ENCODE peak calls at places on chromosomes 5 and 9, in nine cellular contexts. G is AG09309; I is IMR-90; N is activated CD8-positive, alpha-beta T cell treated with anti-CD3 and anti-CD28 coated beads for 36 hours; V is neural crest cell; K is adrenal gland; J is GM20000; W is HFFc6; Y is mesothelial cell of epicardium. T is an unnamed sample.

GRCh38 chr9:73437758-73438157 is 286.1 kb downstream of the ANXA1 start:
- DNase-seq in G (no peak), I (no peak), N (no peak), V (no peak), K (no peak), J (no peak), W (no peak), Y (no peak), T (peak)

GRCh38 chr5:74949976-74950375 is 83.8 kb upstream of the FAM169A start:
- DNase-seq in G (no peak), I (no peak), N (no peak), V (no peak), K (no peak), J (no peak), W (peak), Y (no peak), T (no peak)

GRCh38 chr5:73278693-73279092 is 105.7 kb downstream of the TMEM174 start:
- DNase-seq in G (no peak), I (no peak), N (no peak), V (no peak), K (no peak), J (no peak), W (no peak), Y (no peak), T (no peak)

GRCh38 chr5:73591102-73591695 is 25.7 kb downstream of the UTP15 start:
- DNase-seq in G (peak), I (peak), N (peak), V (peak), K (peak), J (peak), W (peak), Y (no peak), T (peak)

GRCh38 chr9:93942176-93942575 is 13.0 kb downstream of the BARX1 start:
- DNase-seq in G (no peak), I (no peak), N (no peak), V (no peak), K (no peak), J (no peak), W (no peak), Y (no peak), T (no peak)

GRCh38 chr9:77649109-77649812 is 1.1 kb upstream of the GNA14 start:
- DNase-seq in G (no peak), I (no peak), N (no peak), V (no peak), K (no peak), J (no peak), W (peak), Y (no peak), T (no peak)

GRCh38 chr5:174352681-174353080 is 307.2 kb downstream of the NSG2 start:
- DNase-seq in G (no peak), I (no peak), N (no peak), V (no peak), K (no peak), J (no peak), W (no peak), Y (no peak), T (no peak)

GRCh38 chr9:129197978-129198736 is 20.1 kb upstream of the IER5L start:
- DNase-seq in G (peak), I (peak), N (no peak), V (no peak), K (peak), J (no peak), W (peak), Y (no peak), T (no peak)

GRCh38 chr5:53948598-53948997 is 361.8 kb downstream of the ARL15 start:
- DNase-seq in G (no peak), I (no peak), N (no peak), V (no peak), K (no peak), J (no peak), W (no peak), Y (no peak), T (no peak)

GRCh38 chr9:137670391-137671195 is 51.8 kb downstream of the EHMT1 start:
- DNase-seq in G (no peak), I (no peak), N (no peak), V (peak), K (peak), J (no peak), W (no peak), Y (no peak), T (no peak)

GRCh38 chr5:141734501-141735231 is 52.6 kb upstream of the ARAP3 start:
- DNase-seq in G (peak), I (peak), N (peak), V (peak), K (peak), J (peak), W (peak), Y (peak), T (peak)

GRCh38 chr5:142065273-142065672 is 43.3 kb upstream of the NDFIP1 start:
- DNase-seq in G (no peak), I (peak), N (no peak), V (peak), K (no peak), J (no peak), W (peak), Y (no peak), T (no peak)

GRCh38 chr9:112348257-112348992 is 15.0 kb upstream of the PTBP3 start:
- DNase-seq in G (no peak), I (peak), N (peak), V (peak), K (peak), J (peak), W (peak), Y (no peak), T (peak)

GRCh38 chr5:68189171-68189570 is 26.4 kb upstream of the PIK3R1 start:
- DNase-seq in G (no peak), I (no peak), N (no peak), V (no peak), K (no peak), J (no peak), W (no peak), Y (no peak), T (no peak)

GRCh38 chr9:6758418-6759113 is 793 bp downstream of the KDM4C start:
- DNase-seq in G (no peak), I (peak), N (peak), V (peak), K (peak), J (peak), W (peak), Y (peak), T (peak)

GRCh38 chr9:136143215-136144001 is 24.7 kb upstream of the TMEM250 start:
- DNase-seq in G (no peak), I (peak), N (peak), V (no peak), K (no peak), J (no peak), W (no peak), Y (no peak), T (no peak)

GRCh38 chr5:172177232-172177631 is 10.8 kb downstream of the STK10 start:
- DNase-seq in G (no peak), I (no peak), N (no peak), V (no peak), K (no peak), J (no peak), W (no peak), Y (no peak), T (no peak)

GRCh38 chr5:9370256-9370655 is 175.6 kb downstream of the SEMA5A start:
- DNase-seq in G (no peak), I (peak), N (no peak), V (no peak), K (no peak), J (no peak), W (peak), Y (no peak), T (no peak)

GRCh38 chr9:131020388-131020787 is 11.4 kb downstream of the LAMC3 start:
- DNase-seq in G (peak), I (peak), N (no peak), V (no peak), K (no peak), J (no peak), W (peak), Y (no peak), T (no peak)

GRCh38 chr9:135144581-135145108 is 57.2 kb downstream of the OLFM1 start:
- DNase-seq in G (no peak), I (no peak), N (no peak), V (no peak), K (no peak), J (no peak), W (no peak), Y (no peak), T (no peak)

GRCh38 chr5:112419596-112420110 is 576 bp upstream of the EPB41L4A start:
- DNase-seq in G (no peak), I (no peak), N (peak), V (peak), K (peak), J (peak), W (no peak), Y (peak), T (peak)

GRCh38 chr9:14692918-14693861 is at the start of gene ZDHHC21:
- DNase-seq in G (no peak), I (peak), N (peak), V (peak), K (peak), J (peak), W (peak), Y (peak), T (peak)

GRCh38 chr5:40521108-40521785 is 158.5 kb upstream of the PTGER4 start:
- DNase-seq in G (no peak), I (no peak), N (no peak), V (no peak), K (no peak), J (no peak), W (no peak), Y (no peak), T (no peak)

GRCh38 chr9:14585730-14586473 is 107.3 kb downstream of the ZDHHC21 start:
- DNase-seq in G (no peak), I (no peak), N (peak), V (no peak), K (no peak), J (peak), W (no peak), Y (no peak), T (peak)

GRCh38 chr5:125480901-125481300 is 734.5 kb upstream of the ZNF608 start:
- DNase-seq in G (no peak), I (no peak), N (no peak), V (no peak), K (no peak), J (no peak), W (no peak), Y (no peak), T (no peak)

GRCh38 chr9:2230362-2230761 is 215.2 kb downstream of the SMARCA2 start:
- DNase-seq in G (no peak), I (no peak), N (no peak), V (no peak), K (no peak), J (no peak), W (no peak), Y (no peak), T (no peak)

GRCh38 chr5:59206132-59206581 is 623.3 kb downstream of the RAB3C start:
- DNase-seq in G (peak), I (peak), N (no peak), V (no peak), K (no peak), J (no peak), W (peak), Y (no peak), T (no peak)

GRCh38 chr5:29089591-29090141 is 2051.3 kb upstream of the CDH9 start:
- DNase-seq in G (no peak), I (no peak), N (no peak), V (no peak), K (no peak), J (no peak), W (no peak), Y (no peak), T (no peak)

GRCh38 chr5:137248476-137248970 is 250.6 kb downstream of the SPOCK1 start:
- DNase-seq in G (no peak), I (no peak), N (no peak), V (no peak), K (no peak), J (no peak), W (peak), Y (no peak), T (no peak)

GRCh38 chr9:131943397-131943796 is 136.3 kb downstream of the MED27 start:
- DNase-seq in G (no peak), I (no peak), N (no peak), V (no peak), K (no peak), J (no peak), W (no peak), Y (no peak), T (no peak)

GRCh38 chr5:14735944-14736343 is 71.4 kb downstream of the OTULIN start:
- DNase-seq in G (no peak), I (no peak), N (no peak), V (no peak), K (peak), J (no peak), W (no peak), Y (no peak), T (no peak)

GRCh38 chr5:132497488-132497997 is 7.0 kb upstream of the IRF1 start:
- DNase-seq in G (peak), I (peak), N (peak), V (no peak), K (peak), J (no peak), W (peak), Y (no peak), T (no peak)

GRCh38 chr5:1760656-1761452 is 38.8 kb downstream of the MRPL36 start:
- DNase-seq in G (no peak), I (no peak), N (no peak), V (no peak), K (peak), J (no peak), W (no peak), Y (peak), T (no peak)

GRCh38 chr9:104835163-104835562 is 71.2 kb downstream of the NIPSNAP3B start:
- DNase-seq in G (no peak), I (no peak), N (no peak), V (no peak), K (no peak), J (no peak), W (no peak), Y (no peak), T (no peak)

GRCh38 chr5:138349842-138350635 is 2.4 kb upstream of the KDM3B start:
- DNase-seq in G (no peak), I (peak), N (no peak), V (no peak), K (no peak), J (no peak), W (no peak), Y (no peak), T (no peak)

GRCh38 chr5:76166886-76167576 is 83.8 kb downstream of the SV2C start:
- DNase-seq in G (no peak), I (no peak), N (no peak), V (no peak), K (no peak), J (no peak), W (no peak), Y (no peak), T (no peak)

DNA sequence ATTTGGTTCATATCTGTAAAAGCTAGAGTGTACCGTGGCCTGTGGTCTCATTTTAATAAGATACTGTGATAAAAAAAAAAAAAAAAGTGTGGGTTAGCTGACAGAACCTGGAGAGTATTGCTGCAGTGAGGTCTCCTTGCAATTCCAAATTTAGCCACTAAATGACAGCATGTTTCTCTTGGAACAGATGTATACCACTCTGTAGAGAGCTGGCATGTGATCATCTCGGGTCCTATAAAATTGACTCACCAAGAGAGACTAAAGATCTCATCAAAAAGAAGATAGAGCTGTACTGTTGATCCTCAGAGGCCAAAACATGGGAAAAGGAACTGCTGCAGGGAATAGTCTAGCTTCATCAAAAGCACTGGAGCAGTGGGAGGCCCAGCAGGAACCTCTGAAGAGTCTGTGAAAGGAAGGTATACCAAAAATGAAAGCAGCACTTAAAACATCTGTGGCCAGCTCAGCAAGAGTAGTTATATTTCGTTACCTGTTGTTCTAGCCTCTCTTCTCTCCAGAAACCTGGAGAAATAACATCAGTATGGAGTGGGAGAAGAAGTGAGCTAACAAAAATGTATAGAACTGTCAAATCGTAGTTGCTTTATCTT is 826.8 kb downstream of the EFNA5 start:
- DNase-seq in G (no peak), I (no peak), N (no peak), V (no peak), K (no peak), J (no peak), W (no peak), Y (no peak), T (no peak)
- TF ChIP-seq CTCF in G (no peak), I (no peak), N (no peak), V (peak), K (peak), J (no peak), W (no peak), Y (no peak), T (no peak)

GRCh38 chr5:78447775-78448424 is 87.5 kb downstream of the SCAMP1 start:
- DNase-seq in G (no peak), I (no peak), N (no peak), V (no peak), K (no peak), J (no peak), W (no peak), Y (no peak), T (no peak)
- TF ChIP-seq CTCF in G (no peak), I (no peak), N (no peak), V (no peak), K (no peak), J (no peak), W (no peak), Y (no peak), T (no peak)

GRCh38 chr5:160188151-160188967 is 40.9 kb upstream of the FABP6 start:
- DNase-seq in G (peak), I (peak), N (no peak), V (no peak), K (peak), J (no peak), W (peak), Y (peak), T (peak)
- TF ChIP-seq CTCF in G (no peak), I (peak), N (no peak), V (no peak), K (no peak), J (no peak), W (peak), Y (no peak), T (no peak)

DNA sequence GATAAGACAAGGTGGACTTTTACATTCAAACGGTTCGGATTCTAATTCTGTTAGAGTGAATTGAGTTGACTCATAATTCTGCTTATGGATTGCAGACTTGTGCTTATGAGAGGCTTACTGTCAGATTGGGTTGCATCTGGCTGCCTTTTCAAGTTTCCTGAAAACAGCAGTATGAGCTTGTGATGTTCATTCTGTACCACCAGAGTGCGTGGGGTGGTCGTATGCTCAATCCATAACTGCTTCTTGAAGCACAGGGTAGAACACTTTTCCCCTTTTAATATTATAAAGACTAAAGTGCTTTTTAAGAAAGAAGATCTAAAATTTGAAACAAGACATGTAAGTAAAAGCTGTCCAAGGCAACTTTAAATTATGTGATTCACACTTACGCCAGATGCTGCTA is 253.2 kb upstream of the ARRDC3 start:
- DNase-seq in G (no peak), I (no peak), N (no peak), V (no peak), K (no peak), J (no peak), W (no peak), Y (no peak), T (no peak)
- TF ChIP-seq CTCF in G (no peak), I (no peak), N (no peak), V (peak), K (no peak), J (no peak), W (no peak), Y (no peak), T (no peak)

GRCh38 chr9:109249615-109250014 is 71.2 kb downstream of the EPB41L4B start:
- DNase-seq in G (no peak), I (no peak), N (no peak), V (no peak), K (no peak), J (no peak), W (no peak), Y (no peak), T (no peak)

GRCh38 chr9:109246533-109246932 is 74.3 kb downstream of the EPB41L4B start:
- DNase-seq in G (no peak), I (no peak), N (no peak), V (no peak), K (no peak), J (no peak), W (no peak), Y (no peak), T (no peak)

GRCh38 chr9:109250311-109250741 is 70.5 kb downstream of the EPB41L4B start:
- DNase-seq in G (no peak), I (no peak), N (no peak), V (no peak), K (no peak), J (no peak), W (no peak), Y (no peak), T (no peak)

GRCh38 chr9:109247228-109247627 is 73.6 kb downstream of the EPB41L4B start:
- DNase-seq in G (no peak), I (no peak), N (no peak), V (no peak), K (no peak), J (no peak), W (no peak), Y (no peak), T (no peak)

GRCh38 chr9:109248133-109248581 is 72.7 kb downstream of the EPB41L4B start:
- DNase-seq in G (no peak), I (peak), N (no peak), V (no peak), K (peak), J (no peak), W (peak), Y (no peak), T (no peak)
- TF ChIP-seq CTCF in G (peak), I (peak), N (no peak), V (no peak), K (no peak), J (no peak), W (peak), Y (no peak), T (no peak)

GRCh38 chr5:82364497-82364896 is 86.3 kb upstream of the RPS23 start:
- DNase-seq in G (no peak), I (peak), N (no peak), V (no peak), K (no peak), J (no peak), W (peak), Y (no peak), T (no peak)
- TF ChIP-seq CTCF in G (peak), I (peak), N (no peak), V (peak), K (peak), J (no peak), W (peak), Y (no peak), T (peak)

T was measured in GM10248.